ENCODE peak calls at places on chromosome 17, in six cellular contexts. E, R, B, F, K and P are unnamed samples.

GRCh38 chr17:45313419-45313771 is 3.4 kb downstream of the MAP3K14 start:
- DNase-seq in E (no peak), B (no peak), F (no peak), R (no peak), K (no peak), P (no peak)

GRCh38 chr17:27106982-27107360 is 186.9 kb upstream of the WSB1 start:
- DNase-seq in B (no peak), R (no peak), F (no peak), K (no peak), E (no peak), P (no peak)

GRCh38 chr17:69300222-69300621 is 26.7 kb downstream of the ABCA5 start:
- DNase-seq in B (no peak), K (no peak), R (no peak), F (no peak), E (no peak), P (no peak)

GRCh38 chr17:2347805-2348685 is 10.7 kb downstream of the SGSM2 start:
- DNase-seq in R (peak), K (peak), E (peak), B (peak), F (peak), P (peak)

GRCh38 chr17:38605852-38606645 is at the start of gene SRCIN1:
- DNase-seq in B (peak), K (no peak), R (peak), F (peak), E (peak), P (peak)

GRCh38 chr17:83094291-83094690 is 14.9 kb downstream of the METRNL start:
- DNase-seq in K (no peak), E (no peak), R (no peak), F (no peak), B (no peak), P (no peak)

GRCh38 chr17:36703860-36704266 is 102.5 kb downstream of the MRM1 start:
- DNase-seq in K (peak), B (peak), E (peak), R (peak), F (peak), P (peak)

GRCh38 chr17:60559659-60559994 is 33.6 kb upstream of the APPBP2 start:
- DNase-seq in R (no peak), F (no peak), E (no peak), K (no peak), B (no peak), P (no peak)

GRCh38 chr17:2828396-2829038 is 32.3 kb downstream of the RAP1GAP2 start:
- DNase-seq in K (peak), R (peak), E (peak), B (peak), F (peak), P (peak)

GRCh38 chr17:2880050-2880449 is 83.8 kb downstream of the RAP1GAP2 start:
- DNase-seq in F (no peak), B (no peak), K (no peak), E (no peak), R (no peak), P (no peak)

GRCh38 chr17:71959129-71959528 is 161.7 kb upstream of the SOX9 start:
- DNase-seq in R (peak), E (no peak), B (no peak), K (no peak), F (no peak), P (no peak)

GRCh38 chr17:29451338-29451737 is 61.2 kb downstream of the TAOK1 start:
- DNase-seq in B (no peak), K (no peak), F (no peak), E (no peak), R (no peak), P (no peak)
- H3K18ac ChIP-seq in B (no peak), K (no peak), F (no peak), E (no peak), R (no peak), P (no peak)

GRCh38 chr17:77959216-77959925 is 868 bp downstream of the TNRC6C start:
- DNase-seq in F (no peak), E (peak), K (peak), B (no peak), R (peak), P (no peak)
- H3K18ac ChIP-seq in F (peak), E (peak), K (peak), B (peak), R (no peak), P (no peak)

GRCh38 chr17:74893936-74894671 is 671 bp upstream of the FADS6 start:
- DNase-seq in E (no peak), B (no peak), F (no peak), R (no peak), K (no peak), P (no peak)
- H3K18ac ChIP-seq in E (no peak), B (no peak), F (peak), R (no peak), K (no peak), P (no peak)

GRCh38 chr17:9127340-9127739 is 106.0 kb downstream of the NTN1 start:
- DNase-seq in R (no peak), F (no peak), E (no peak), K (no peak), B (no peak), P (no peak)
- H3K18ac ChIP-seq in R (no peak), F (peak), E (no peak), K (no peak), B (no peak), P (no peak)

GRCh38 chr17:76734080-76734840 is 2.9 kb downstream of the SRSF2 start:
- DNase-seq in B (no peak), F (no peak), R (peak), E (no peak), K (peak), P (no peak)

GRCh38 chr17:76737082-76737675 is at the start of gene SRSF2:
- DNase-seq in F (peak), B (peak), R (peak), K (peak), E (peak), P (peak)

GRCh38 chr17:76735006-76735405 is 2.1 kb downstream of the SRSF2 start:
- DNase-seq in K (peak), B (no peak), F (no peak), E (no peak), R (peak), P (no peak)

GRCh38 chr17:76736349-76737081 is 616 bp downstream of the SRSF2 start:
- DNase-seq in F (peak), R (peak), K (peak), B (peak), E (peak), P (peak)

DNA sequence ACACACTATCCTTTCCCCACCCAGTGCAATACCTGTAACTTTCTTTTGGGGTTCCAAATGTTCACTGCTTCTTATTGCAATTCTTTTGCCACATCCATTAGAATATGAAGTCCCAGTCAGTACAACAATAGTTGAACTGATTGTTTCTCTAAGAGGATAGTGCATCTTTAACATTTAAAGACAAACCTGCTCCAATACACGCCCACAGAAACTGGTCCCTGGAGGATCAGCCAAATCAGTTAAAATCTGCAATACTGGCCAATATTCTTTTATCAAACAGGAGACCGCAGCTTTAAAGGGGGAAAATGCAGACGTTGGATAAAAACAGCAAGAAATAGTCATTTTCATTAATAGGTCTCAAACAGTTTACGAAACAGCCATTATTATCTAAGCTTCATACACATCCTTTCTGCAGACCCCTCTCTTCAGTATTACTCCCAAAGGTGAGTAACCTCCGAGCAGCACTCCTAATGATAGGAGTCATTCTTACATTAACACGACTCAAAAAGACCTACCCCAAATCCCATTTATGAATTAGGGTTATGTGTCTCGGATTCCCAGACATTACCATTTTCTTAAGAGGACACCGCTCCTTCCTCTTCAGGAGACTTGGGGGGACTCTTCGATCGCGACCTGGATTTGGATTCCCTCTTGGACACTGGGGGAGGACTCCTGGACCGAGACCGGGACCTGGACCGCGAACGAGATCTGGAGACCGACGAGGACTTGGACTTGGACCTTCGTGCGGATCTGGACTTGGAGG is 1.4 kb downstream of the SRSF2 start:
- DNase-seq in B (no peak), R (no peak), E (no peak), F (no peak), K (no peak), P (no peak)
- H3K18ac ChIP-seq in B (peak), R (peak), E (peak), F (peak), K (peak), P (peak)

DNA sequence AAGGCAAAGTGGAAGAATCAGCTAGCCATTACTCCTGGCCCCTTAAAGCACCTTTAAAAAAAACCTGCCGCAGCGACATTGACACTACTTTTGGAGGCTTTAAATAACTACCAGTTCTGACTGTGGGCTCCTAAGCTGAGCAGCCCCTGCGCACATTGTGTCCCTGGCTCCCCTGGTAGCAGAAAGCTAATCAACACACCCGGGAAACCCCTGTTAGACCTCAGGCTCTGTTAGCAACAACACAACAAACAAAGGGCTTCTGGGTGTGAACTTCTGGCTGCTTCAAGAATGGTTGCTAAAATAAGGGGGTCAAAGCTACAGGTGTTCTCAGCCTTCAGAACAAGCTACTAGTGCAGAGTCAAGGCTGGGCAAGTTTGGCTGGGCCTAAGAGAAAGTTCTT is 83.6 kb downstream of the TMEM100 start:
- DNase-seq in F (no peak), E (peak), K (no peak), R (no peak), B (no peak), P (no peak)
- H3K18ac ChIP-seq in F (no peak), E (peak), K (peak), R (no peak), B (no peak), P (no peak)

DNA sequence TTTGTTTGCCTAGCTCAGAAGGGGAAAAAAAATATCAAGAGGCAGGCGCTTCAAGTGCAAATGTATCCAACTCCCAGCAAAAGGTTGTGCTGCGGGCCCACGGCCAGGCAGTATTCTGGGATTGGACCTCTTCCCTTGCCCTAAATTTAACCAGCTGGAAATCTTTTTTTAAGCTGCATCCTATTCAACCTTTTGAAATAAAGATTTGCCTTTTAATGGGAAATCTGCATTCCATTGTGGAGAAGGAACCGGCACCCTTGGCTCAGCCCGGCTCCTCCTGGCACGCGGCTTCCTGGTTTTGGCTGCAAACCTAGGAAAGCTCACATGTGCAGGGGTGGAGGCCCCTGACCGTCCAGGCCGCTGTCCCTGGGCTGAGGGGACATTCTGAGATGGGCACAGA is 38.8 kb upstream of the ENPP7 start:
- DNase-seq in R (no peak), K (no peak), F (no peak), E (no peak), B (no peak), P (no peak)
- H3K18ac ChIP-seq in R (no peak), K (no peak), F (no peak), E (no peak), B (no peak), P (no peak)

DNA sequence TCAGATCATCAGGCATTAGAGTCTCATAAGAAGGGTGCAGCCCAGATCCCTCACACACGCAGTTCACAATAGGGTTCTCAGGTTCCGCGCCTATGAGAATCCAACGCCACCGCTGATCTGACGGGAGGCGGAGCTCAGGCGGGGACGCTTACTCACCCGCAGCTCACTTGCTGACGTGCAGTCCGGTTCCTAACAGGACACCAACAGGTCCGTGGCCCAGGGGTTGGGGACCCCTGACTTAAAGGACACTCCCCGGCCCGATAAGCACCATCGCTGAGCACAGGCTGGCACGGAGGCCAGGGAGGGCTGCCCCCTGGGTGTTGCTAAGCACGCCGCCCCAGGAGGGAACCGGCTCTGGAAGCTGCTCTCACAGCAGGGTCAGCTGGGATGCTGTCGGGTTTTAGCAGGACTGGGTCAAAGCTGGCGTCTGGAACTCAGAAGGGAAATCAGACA is 30.1 kb upstream of the BAHCC1 start:
- DNase-seq in E (peak), R (peak), B (peak), F (no peak), K (peak), P (no peak)
- H3K18ac ChIP-seq in E (no peak), R (peak), B (no peak), F (peak), K (peak), P (no peak)

DNA sequence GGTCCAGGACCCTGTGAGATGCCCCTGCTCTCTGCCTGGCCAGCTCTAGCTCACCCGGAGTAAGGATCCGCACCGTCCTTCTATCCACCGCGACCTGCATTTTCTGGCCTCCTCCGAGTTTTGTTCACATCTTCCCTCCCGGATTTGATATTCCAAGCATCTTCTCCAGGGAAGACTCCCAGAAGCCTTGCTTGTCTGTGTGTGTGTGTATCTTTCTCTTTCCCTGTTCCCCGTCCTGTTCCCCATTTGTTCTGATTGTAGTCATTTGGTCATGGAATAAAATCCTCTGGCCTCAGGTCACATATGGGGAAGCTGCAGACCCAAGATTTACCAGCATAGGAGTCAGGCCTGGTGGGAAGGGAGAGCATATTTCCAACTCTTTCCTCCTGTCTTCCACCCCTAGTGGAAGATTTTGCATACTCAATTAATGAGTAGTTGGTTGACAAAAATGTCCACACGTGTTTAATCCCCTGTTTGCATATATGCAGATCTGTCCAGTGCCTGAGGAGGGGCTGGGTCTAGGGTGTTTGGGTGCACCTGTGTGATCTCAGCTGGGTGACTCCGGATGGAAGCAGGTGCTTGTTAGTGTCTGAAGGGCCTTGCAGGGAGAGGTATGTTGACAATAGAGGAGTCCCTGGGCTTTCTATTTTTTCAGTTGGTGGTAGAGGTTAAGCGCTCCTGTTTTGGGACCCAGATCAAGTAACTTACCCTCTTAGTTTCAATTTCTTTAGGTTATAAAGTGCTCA is 1.9 kb downstream of the PRAC1 start:
- DNase-seq in B (no peak), E (no peak), F (no peak), R (no peak), K (peak), P (no peak)
- H3K18ac ChIP-seq in B (no peak), E (peak), F (no peak), R (no peak), K (no peak), P (no peak)